ENCODE peak calls at places on chromosomes 6 and 20, in six cellular contexts. N is WERI-Rb-1, U is heart left ventricle, K is body of pancreas, E is Panc1, A is GM23248. P is an unnamed sample. For H3K36me3, the result is how much of the 10 kb centered on the place peaks cover.

GRCh38 chr6:7742214-7742613 is 16.3 kb downstream of the BMP6 start:
- DNase-seq in A (no peak), E (no peak), N (no peak), U (no peak), K (no peak), P (no peak)

GRCh38 chr6:40112350-40112749 is 178.1 kb upstream of the MOCS1 start:
- DNase-seq in E (no peak), U (no peak), A (no peak), K (no peak), N (no peak), P (no peak)

GRCh38 chr6:28525496-28526039 is at the start of gene GPX5:
- DNase-seq in U (no peak), E (no peak), K (no peak), N (no peak), A (no peak), P (no peak)

GRCh38 chr6:17474289-17474688 is 80.9 kb downstream of the CAP2 start:
- DNase-seq in E (no peak), K (no peak), U (no peak), A (no peak), N (no peak), P (no peak)

GRCh38 chr6:34234667-34235604 is 1.7 kb upstream of the HMGA1 start:
- DNase-seq in U (peak), A (no peak), K (no peak), N (no peak), E (no peak), P (peak)

GRCh38 chr20:34636648-34637047 is 40.2 kb downstream of the PIGU start:
- DNase-seq in U (no peak), E (no peak), N (no peak), K (no peak), A (peak), P (no peak)

GRCh38 chr6:2948228-2949025 is 22.9 kb downstream of the SERPINB6 start:
- DNase-seq in K (no peak), A (no peak), U (no peak), N (no peak), E (no peak), P (no peak)

GRCh38 chr6:113558966-113559365 is 298.2 kb upstream of the MARCKS start:
- DNase-seq in K (no peak), N (no peak), A (peak), U (no peak), E (no peak), P (no peak)

GRCh38 chr20:23036371-23036770 is 1.3 kb downstream of the SSTR4 start:
- DNase-seq in E (no peak), K (no peak), U (peak), A (no peak), N (no peak), P (no peak)

GRCh38 chr6:108186226-108186625 is 20.4 kb downstream of the NR2E1 start:
- DNase-seq in N (no peak), U (no peak), K (no peak), E (no peak), A (no peak), P (no peak)

GRCh38 chr6:2768125-2768524 is 2.9 kb downstream of the WRNIP1 start:
- DNase-seq in E (no peak), N (no peak), A (no peak), U (no peak), K (no peak), P (no peak)

GRCh38 chr20:59783020-59784010 is 150.1 kb downstream of the SYCP2 start:
- DNase-seq in A (peak), K (peak), N (peak), E (peak), U (peak), P (peak)

GRCh38 chr20:10490706-10491105 is 55.6 kb downstream of the SLX4IP start:
- DNase-seq in N (no peak), A (no peak), U (no peak), E (no peak), K (no peak), P (no peak)

GRCh38 chr20:10492065-10492464 is 57.0 kb downstream of the SLX4IP start:
- DNase-seq in U (no peak), A (peak), K (no peak), N (no peak), E (no peak), P (no peak)

GRCh38 chr20:10487354-10488115 is 52.4 kb downstream of the SLX4IP start:
- DNase-seq in A (peak), U (no peak), K (no peak), E (no peak), N (no peak), P (no peak)

GRCh38 chr20:10488436-10489053 is 53.4 kb downstream of the SLX4IP start:
- DNase-seq in A (no peak), E (no peak), U (no peak), N (no peak), K (no peak), P (no peak)

DNA sequence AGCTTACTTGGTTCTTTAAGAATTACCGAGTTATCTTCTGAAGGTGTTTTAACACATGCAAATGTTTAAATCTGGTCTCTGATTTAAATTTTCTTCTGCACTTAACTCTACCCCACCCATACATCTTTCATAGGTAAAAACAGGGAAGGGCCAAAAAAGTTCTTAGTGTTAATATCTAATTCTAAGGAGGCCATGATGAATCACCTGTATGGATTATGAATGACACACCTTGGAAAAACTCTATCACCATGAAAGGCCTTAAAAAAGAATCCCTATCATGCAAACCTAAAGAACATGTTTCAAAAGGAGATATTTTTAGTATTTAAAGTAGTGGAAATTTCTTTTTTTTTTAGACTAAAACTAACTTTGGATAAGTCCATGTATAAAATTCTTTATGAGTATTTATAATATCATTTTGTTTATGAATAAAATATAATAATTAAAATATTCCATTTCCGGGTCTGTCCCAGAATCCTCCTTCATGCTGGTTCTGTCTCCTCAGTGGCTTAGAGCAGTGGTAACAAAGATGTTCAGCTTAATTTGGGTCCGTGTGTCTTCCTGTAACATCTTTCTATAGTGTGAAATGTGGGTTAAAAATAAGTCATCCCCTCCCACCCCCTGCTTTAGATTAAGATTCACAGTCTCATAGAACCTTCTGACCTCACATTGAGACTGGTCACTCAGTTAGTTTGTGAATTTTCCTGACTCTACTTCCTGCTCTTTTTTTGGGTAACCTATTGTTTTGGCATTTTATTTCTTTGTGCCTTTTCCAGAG is 54.9 kb downstream of the SLX4IP start:
- DNase-seq in K (no peak), U (no peak), N (no peak), A (no peak), E (no peak), P (no peak)
- H3K27ac ChIP-seq in K (no peak), U (no peak), N (no peak), A (no peak), E (no peak), P (no peak)

GRCh38 chr6:4057036-4057435 is 21.9 kb downstream of the FAM217A start:
- DNase-seq in N (no peak), U (no peak), E (no peak), K (no peak), A (no peak), P (no peak)

GRCh38 chr6:4055420-4056041 is 23.4 kb downstream of the FAM217A start:
- DNase-seq in N (peak), A (peak), U (peak), K (peak), E (peak), P (no peak)

DNA sequence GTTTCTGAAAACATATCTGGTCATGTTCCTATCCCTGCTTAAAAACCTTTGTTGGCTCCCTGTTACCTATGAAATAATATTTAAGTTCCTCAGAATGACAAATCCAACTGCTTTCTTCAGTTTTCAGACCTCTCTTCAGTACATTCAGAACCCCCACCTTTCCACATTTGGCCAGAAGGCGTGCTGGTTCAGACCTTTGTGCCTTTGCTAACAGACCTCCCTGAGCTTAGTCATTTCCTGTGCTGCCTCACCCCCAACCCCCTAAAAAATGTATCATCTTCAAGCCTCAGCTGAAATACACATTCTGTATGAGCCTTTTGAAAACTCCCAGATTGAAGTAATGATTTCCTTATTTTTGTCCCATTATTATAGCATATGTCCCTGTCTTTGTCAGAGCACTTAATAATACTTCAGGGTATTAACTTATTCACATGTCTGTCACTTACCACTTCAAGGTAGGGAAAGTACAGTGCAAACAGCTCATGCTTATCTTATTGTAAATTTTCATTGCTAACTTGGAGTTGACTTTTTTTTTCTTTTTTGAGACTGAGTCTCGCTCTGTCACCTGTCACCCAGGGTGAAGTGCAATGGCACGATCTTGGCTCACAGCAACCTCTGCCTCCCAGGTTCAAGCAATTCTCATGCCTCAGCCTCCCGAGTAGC is 19.7 kb downstream of the FAM217A start:
- DNase-seq in A (peak), K (no peak), E (peak), N (no peak), U (no peak), P (no peak)
- H3K36me3 ChIP-seq in A (half or more), K (under half), E (half or more), N (half or more), U (under half), P (half or more)

DNA sequence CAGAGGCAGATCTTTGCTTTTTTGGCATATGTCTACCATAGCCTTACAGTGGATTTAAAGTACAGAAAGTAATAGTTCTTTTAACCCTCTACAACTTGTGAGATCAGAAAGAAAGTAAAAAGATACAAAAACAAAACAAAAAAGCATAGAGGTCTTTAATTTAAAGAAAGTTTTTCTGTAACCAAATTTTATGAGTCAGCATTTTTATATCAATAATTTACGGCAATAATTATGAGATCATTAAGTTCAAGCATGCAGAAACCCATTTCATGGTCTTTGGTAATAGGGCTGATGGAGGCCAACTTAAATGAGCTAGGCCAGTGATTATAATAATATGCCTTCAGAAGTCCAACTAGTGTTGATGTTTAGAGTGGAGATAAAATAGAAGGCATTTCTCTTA is 145.9 kb downstream of the AIG1 start:
- DNase-seq in K (no peak), U (no peak), N (no peak), A (no peak), E (no peak), P (no peak)
- H3K27ac ChIP-seq in K (no peak), U (peak), N (no peak), A (no peak), E (no peak), P (no peak)

GRCh38 chr20:50948132-50948785 is 10.1 kb downstream of the DPM1 start:
- DNase-seq in K (no peak), A (no peak), E (no peak), N (no peak), U (no peak), P (no peak)
- H3K36me3 ChIP-seq in K (under half), A (half or more), E (under half), N (half or more), U (under half), P (under half)

GRCh38 chr6:81895511-81896185 is 143.2 kb upstream of the TENT5A start:
- DNase-seq in A (peak), K (no peak), U (no peak), N (no peak), E (no peak), P (no peak)
- H3K27ac ChIP-seq in A (peak), K (no peak), U (peak), N (no peak), E (no peak), P (no peak)

GRCh38 chr20:57400262-57400701 is 9.1 kb downstream of the RBM38 start:
- DNase-seq in E (no peak), K (no peak), A (no peak), N (no peak), U (no peak), P (no peak)
- H3K36me3 ChIP-seq in E (under half), K (under half), A (under half), N (under half), U (under half), P (under half)

P was measured in thyroid gland.